ENCODE peak calls at places on chromosome 4, in five cellular contexts. H is thoracic aorta, U is GM06990, X is dorsolateral prefrontal cortex, E is IMR-90. G is an unnamed sample. For H3K27me3, the result is how much of the 10 kb centered on the place peaks cover.

GRCh38 chr4:132227349-132228165 is 921.5 kb upstream of the PCDH10 start:
- DNase-seq in H (no peak), U (no peak), X (no peak), E (peak), G (no peak)

GRCh38 chr4:82733636-82734035 is 65.0 kb downstream of the SCD5 start:
- DNase-seq in H (no peak), U (no peak), X (no peak), E (peak), G (no peak)

GRCh38 chr4:169848018-169848417 is 90.3 kb upstream of the HPF1 start:
- DNase-seq in H (no peak), U (no peak), X (no peak), E (no peak), G (no peak)

GRCh38 chr4:169270156-169270809 is 473 bp downstream of the SH3RF1 start:
- DNase-seq in H (no peak), U (peak), X (peak), E (no peak), G (no peak)

GRCh38 chr4:163548481-163549243 is 54.2 kb downstream of the TMA16 start:
- DNase-seq in H (no peak), U (no peak), X (no peak), E (peak), G (no peak)

GRCh38 chr4:120331486-120332281 is 265.0 kb upstream of the MAD2L1 start:
- DNase-seq in H (no peak), U (no peak), X (no peak), E (no peak), G (no peak)

GRCh38 chr4:182555997-182556418 is 312.8 kb downstream of the TENM3 start:
- DNase-seq in H (no peak), U (no peak), X (no peak), E (peak), G (peak)

GRCh38 chr4:8325284-8325973 is 55.9 kb downstream of the HTRA3 start:
- DNase-seq in H (no peak), U (no peak), X (peak), E (no peak), G (no peak)

GRCh38 chr4:148065069-148065468 is 333.2 kb downstream of the ARHGAP10 start:
- DNase-seq in H (no peak), U (no peak), X (peak), E (peak), G (peak)

GRCh38 chr4:99645638-99646037 is 12.0 kb downstream of the C4orf54 start:
- DNase-seq in H (no peak), U (no peak), X (no peak), E (no peak), G (no peak)

DNA sequence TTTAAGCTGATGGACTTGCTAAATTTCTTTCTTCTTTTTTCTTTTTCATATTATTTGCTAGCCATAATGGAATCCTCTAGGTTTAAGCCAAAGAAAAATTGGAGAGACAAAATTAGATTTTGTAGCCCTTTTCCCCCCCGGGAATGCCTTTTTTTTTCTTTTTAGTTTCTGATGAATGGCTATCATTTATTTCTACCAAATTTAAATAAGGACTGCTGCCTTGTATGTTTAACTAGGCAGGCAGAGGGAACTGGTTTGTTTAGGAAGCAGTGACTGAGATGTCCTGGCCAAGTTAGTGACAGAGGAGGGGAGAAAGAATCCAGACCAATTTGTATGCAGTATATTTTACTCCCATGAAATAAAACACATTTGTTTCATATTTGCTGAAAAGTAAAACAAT is 5.8 kb downstream of the PITX2 start:
- DNase-seq in H (no peak), U (no peak), X (no peak), E (no peak), G (no peak)
- H3K27me3 ChIP-seq in H (half or more), U (under half), X (half or more), E (half or more), G (half or more)

GRCh38 chr4:173500841-173501591 is 29.0 kb downstream of the HAND2 start:
- DNase-seq in H (no peak), U (no peak), X (no peak), E (no peak), G (no peak)
- H3K4me3 ChIP-seq in H (peak), U (no peak), X (peak), E (no peak), G (no peak)

GRCh38 chr4:152679414-152680281 is at the start of gene TMEM154:
- DNase-seq in H (no peak), U (peak), X (peak), E (peak), G (no peak)
- H3K27me3 ChIP-seq in H (under half), U (under half), X (under half), E (under half), G (under half)

GRCh38 chr4:373062-373839 is 35.6 kb downstream of the ZNF141 start:
- DNase-seq in H (no peak), U (no peak), X (no peak), E (no peak), G (no peak)
- H3K4me3 ChIP-seq in H (peak), U (no peak), X (no peak), E (no peak), G (no peak)

GRCh38 chr4:35163189-35163588 is 1081.1 kb downstream of the ARAP2 start:
- DNase-seq in H (no peak), U (no peak), X (no peak), E (no peak), G (no peak)

GRCh38 chr4:35164063-35164462 is 1080.3 kb downstream of the ARAP2 start:
- DNase-seq in H (no peak), U (no peak), X (no peak), E (no peak), G (no peak)

GRCh38 chr4:35166437-35166836 is 1077.9 kb downstream of the ARAP2 start:
- DNase-seq in H (no peak), U (no peak), X (no peak), E (no peak), G (no peak)

DNA sequence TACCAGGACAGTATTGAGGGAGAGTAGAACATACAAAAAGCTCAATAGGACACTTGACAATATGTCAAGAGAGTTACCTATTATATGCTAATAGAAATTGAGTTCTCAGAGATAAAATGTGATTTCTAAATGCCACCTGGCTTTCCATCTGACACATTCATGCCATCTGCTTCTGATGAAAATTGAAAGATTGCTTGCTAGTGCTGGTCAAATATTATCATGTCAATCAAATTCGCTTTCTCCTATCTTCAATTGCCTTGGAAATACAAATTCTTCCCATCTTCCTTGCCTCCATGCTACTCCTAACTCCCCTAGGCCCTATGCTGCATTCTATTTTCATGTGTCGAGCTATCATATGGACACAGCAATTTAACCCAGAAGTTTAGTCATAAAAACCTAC is 1076.9 kb downstream of the ARAP2 start:
- DNase-seq in H (no peak), U (no peak), X (no peak), E (no peak), G (no peak)
- H3K27me3 ChIP-seq in H (under half), U (under half), X (under half), E (under half), G (under half)